ENCODE peak calls at places on chromosomes 7 and 10, in ten cellular contexts. F is fibroblast of mammary gland, S is cardiac muscle cell, X is GM23338, G is choroid plexus epithelial cell, B is heart left ventricle, Z is upper lobe of right lung, J is suprapubic skin, M is mammary epithelial cell, Y is GM12865. W is an unnamed sample.

GRCh38 chr10:58755688-58756087 is 243.0 kb downstream of the BICC1 start:
- DNase-seq in F (peak), S (peak), X (no peak), G (peak), B (peak), Z (no peak), J (no peak), M (peak), Y (peak), W (peak)

GRCh38 chr7:155645652-155646051 is 1.2 kb downstream of the RBM33 start:
- DNase-seq in F (no peak), S (no peak), X (no peak), G (no peak), B (no peak), Z (no peak), J (no peak), M (no peak), Y (no peak), W (no peak)

GRCh38 chr10:4451512-4451911 is 374.5 kb upstream of the AKR1E2 start:
- DNase-seq in F (no peak), S (no peak), X (no peak), G (no peak), B (no peak), Z (no peak), J (no peak), M (no peak), Y (no peak), W (no peak)

GRCh38 chr10:14750900-14751575 is 23.7 kb downstream of the FAM107B start:
- DNase-seq in F (no peak), S (peak), X (no peak), G (no peak), B (peak), Z (no peak), J (peak), M (no peak), Y (peak), W (no peak)

GRCh38 chr7:152871678-152872060 is 112.1 kb downstream of the ACTR3B start:
- DNase-seq in F (no peak), S (no peak), X (no peak), G (no peak), B (no peak), Z (peak), J (no peak), M (no peak), Y (no peak), W (no peak)

GRCh38 chr10:43380610-43381222 is 9.3 kb downstream of the FXYD4 start:
- DNase-seq in F (peak), S (peak), X (no peak), G (peak), B (no peak), Z (no peak), J (no peak), M (no peak), Y (no peak), W (peak)

GRCh38 chr10:114301177-114301576 is 62.1 kb downstream of the VWA2 start:
- DNase-seq in F (no peak), S (no peak), X (no peak), G (no peak), B (no peak), Z (peak), J (peak), M (peak), Y (peak), W (no peak)

GRCh38 chr10:21689881-21690280 is 155.8 kb downstream of the MLLT10 start:
- DNase-seq in F (no peak), S (no peak), X (no peak), G (no peak), B (no peak), Z (no peak), J (no peak), M (no peak), Y (peak), W (no peak)

GRCh38 chr10:27558612-27559020 is 54.5 kb downstream of the RAB18 start:
- DNase-seq in F (peak), S (peak), X (peak), G (peak), B (peak), Z (no peak), J (no peak), M (peak), Y (peak), W (peak)

GRCh38 chr10:35488228-35488627 is 116.9 kb upstream of the GJD4 start:
- DNase-seq in F (no peak), S (no peak), X (no peak), G (no peak), B (no peak), Z (no peak), J (no peak), M (no peak), Y (no peak), W (no peak)

GRCh38 chr10:26361946-26362345 is 76.2 kb upstream of the APBB1IP start:
- DNase-seq in F (no peak), S (no peak), X (no peak), G (no peak), B (no peak), Z (no peak), J (no peak), M (no peak), Y (no peak), W (no peak)

GRCh38 chr10:87651801-87652200 is 7.9 kb upstream of the PAPSS2 start:
- DNase-seq in F (no peak), S (no peak), X (peak), G (no peak), B (no peak), Z (no peak), J (no peak), M (no peak), Y (no peak), W (no peak)

GRCh38 chr10:52903397-52903938 is 130.9 kb upstream of the MBL2 start:
- DNase-seq in F (no peak), S (no peak), X (peak), G (no peak), B (no peak), Z (no peak), J (no peak), M (no peak), Y (no peak), W (no peak)

GRCh38 chr10:99983280-99983988 is 26.3 kb downstream of the DNMBP start:
- DNase-seq in F (peak), S (peak), X (no peak), G (peak), B (peak), Z (no peak), J (peak), M (no peak), Y (no peak), W (peak)

GRCh38 chr10:88209837-88210552 is 346.6 kb downstream of the PTEN start:
- DNase-seq in F (peak), S (peak), X (no peak), G (peak), B (no peak), Z (no peak), J (no peak), M (peak), Y (no peak), W (peak)

GRCh38 chr7:149772821-149773425 is 465 bp downstream of the ZNF467 start:
- DNase-seq in F (no peak), S (no peak), X (peak), G (no peak), B (no peak), Z (peak), J (no peak), M (no peak), Y (no peak), W (no peak)

GRCh38 chr7:73570977-73571376 is 7.4 kb downstream of the TBL2 start:
- DNase-seq in F (no peak), S (no peak), X (no peak), G (no peak), B (no peak), Z (no peak), J (no peak), M (no peak), Y (no peak), W (no peak)

GRCh38 chr10:74799840-74800239 is 26.6 kb upstream of the KAT6B start:
- DNase-seq in F (peak), S (peak), X (no peak), G (peak), B (no peak), Z (no peak), J (no peak), M (peak), Y (peak), W (peak)

GRCh38 chr7:30910369-30911073 is 1.1 kb upstream of the AQP1 start:
- DNase-seq in F (no peak), S (no peak), X (no peak), G (no peak), B (no peak), Z (no peak), J (no peak), M (no peak), Y (no peak), W (no peak)

GRCh38 chr7:90596745-90597526 is 815 bp downstream of the CDK14 start:
- DNase-seq in F (peak), S (peak), X (peak), G (peak), B (no peak), Z (no peak), J (no peak), M (peak), Y (peak), W (peak)

GRCh38 chr10:62374862-62375710 is 917 bp downstream of the ZNF365 start:
- DNase-seq in F (peak), S (no peak), X (peak), G (peak), B (no peak), Z (no peak), J (no peak), M (peak), Y (peak), W (no peak)

GRCh38 chr10:86178401-86179142 is 188.0 kb downstream of the GRID1 start:
- DNase-seq in F (no peak), S (peak), X (peak), G (peak), B (no peak), Z (peak), J (peak), M (no peak), Y (peak), W (no peak)

GRCh38 chr7:17142831-17143541 is 155.5 kb upstream of the AHR start:
- DNase-seq in F (peak), S (peak), X (no peak), G (peak), B (no peak), Z (no peak), J (no peak), M (peak), Y (no peak), W (peak)

GRCh38 chr10:112793197-112793921 is 156.7 kb upstream of the TCF7L2 start:
- DNase-seq in F (peak), S (no peak), X (no peak), G (peak), B (no peak), Z (no peak), J (no peak), M (no peak), Y (no peak), W (no peak)

GRCh38 chr10:87713707-87714106 is 54.0 kb downstream of the PAPSS2 start:
- DNase-seq in F (no peak), S (no peak), X (no peak), G (no peak), B (no peak), Z (no peak), J (no peak), M (no peak), Y (no peak), W (no peak)

GRCh38 chr10:74194999-74195398 is 44.0 kb downstream of the ADK start:
- DNase-seq in F (peak), S (peak), X (no peak), G (no peak), B (no peak), Z (no peak), J (no peak), M (no peak), Y (no peak), W (no peak)

GRCh38 chr7:102097601-102098161 is 189.0 kb upstream of the SH2B2 start:
- DNase-seq in F (no peak), S (no peak), X (no peak), G (no peak), B (no peak), Z (no peak), J (no peak), M (no peak), Y (no peak), W (no peak)

GRCh38 chr10:31133628-31134302 is 102.1 kb upstream of the ZNF438 start:
- DNase-seq in F (peak), S (peak), X (peak), G (peak), B (peak), Z (peak), J (peak), M (no peak), Y (peak), W (peak)

GRCh38 chr7:32206987-32207386 is 136.8 kb upstream of the PDE1C start:
- DNase-seq in F (peak), S (peak), X (peak), G (peak), B (peak), Z (no peak), J (no peak), M (no peak), Y (no peak), W (peak)

GRCh38 chr7:140597425-140597949 is 43.1 kb downstream of the DENND2A start:
- DNase-seq in F (no peak), S (peak), X (no peak), G (no peak), B (peak), Z (peak), J (no peak), M (no peak), Y (no peak), W (no peak)

GRCh38 chr10:69802424-69803161 is 887 bp downstream of the COL13A1 start:
- DNase-seq in F (peak), S (peak), X (peak), G (peak), B (peak), Z (no peak), J (no peak), M (peak), Y (no peak), W (peak)

GRCh38 chr7:98730331-98730730 is 113.2 kb downstream of the NPTX2 start:
- DNase-seq in F (no peak), S (no peak), X (peak), G (no peak), B (no peak), Z (no peak), J (no peak), M (no peak), Y (no peak), W (no peak)

GRCh38 chr10:31582365-31583052 is 263.5 kb downstream of the ZEB1 start:
- DNase-seq in F (no peak), S (peak), X (peak), G (peak), B (no peak), Z (no peak), J (no peak), M (no peak), Y (no peak), W (peak)

GRCh38 chr10:6062101-6062771 is at the start of gene IL2RA:
- DNase-seq in F (no peak), S (no peak), X (no peak), G (no peak), B (no peak), Z (no peak), J (peak), M (no peak), Y (no peak), W (no peak)

DNA sequence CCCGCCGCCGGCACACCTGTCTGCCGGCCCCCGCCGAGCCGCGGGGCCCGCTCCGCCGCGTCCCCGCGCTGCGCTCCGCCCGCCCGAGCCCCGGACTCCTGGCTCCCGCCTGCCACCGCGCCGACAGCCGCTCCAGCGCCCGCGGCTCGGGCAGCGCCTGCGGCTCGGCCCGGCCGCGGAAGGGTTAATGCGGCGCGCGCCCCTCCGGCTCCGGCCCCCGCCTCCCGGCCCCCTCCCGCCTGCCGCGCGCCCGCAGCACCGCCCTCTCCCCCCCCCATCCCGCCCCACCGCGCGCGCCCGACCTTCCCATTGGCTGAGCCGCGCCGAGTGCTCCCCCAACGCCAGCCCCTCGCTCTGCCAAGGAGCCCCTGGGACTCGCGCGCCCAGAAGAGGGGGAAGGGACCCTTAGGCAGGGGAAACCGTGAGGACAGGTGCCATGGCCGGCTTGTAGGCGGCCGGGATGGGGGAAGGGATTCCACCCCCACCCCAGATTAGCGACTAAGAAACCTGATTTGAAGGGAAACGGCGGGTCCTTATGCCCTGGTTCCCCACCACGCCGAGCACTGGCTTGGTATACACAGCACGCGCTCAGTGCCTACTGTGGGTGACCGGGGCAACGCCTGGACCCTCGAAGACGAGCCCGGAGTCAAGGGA is at the start of gene KCNH2:
- DNase-seq in F (no peak), S (no peak), X (peak), G (no peak), B (peak), Z (no peak), J (no peak), M (no peak), Y (no peak), W (no peak)
- H3K4me3 ChIP-seq in F (no peak), S (peak), X (peak), G (peak), B (peak), Z (peak), J (peak), M (no peak), Y (peak), W (no peak)

GRCh38 chr7:118169146-118169545 is 14.8 kb upstream of the LSM8 start:
- DNase-seq in F (peak), S (no peak), X (no peak), G (peak), B (no peak), Z (no peak), J (no peak), M (peak), Y (no peak), W (no peak)
- TF ChIP-seq CTCF in F (peak), S (peak), X (no peak), G (peak), B (no peak), Z (no peak), J (no peak), M (peak), Y (no peak), W (peak)

DNA sequence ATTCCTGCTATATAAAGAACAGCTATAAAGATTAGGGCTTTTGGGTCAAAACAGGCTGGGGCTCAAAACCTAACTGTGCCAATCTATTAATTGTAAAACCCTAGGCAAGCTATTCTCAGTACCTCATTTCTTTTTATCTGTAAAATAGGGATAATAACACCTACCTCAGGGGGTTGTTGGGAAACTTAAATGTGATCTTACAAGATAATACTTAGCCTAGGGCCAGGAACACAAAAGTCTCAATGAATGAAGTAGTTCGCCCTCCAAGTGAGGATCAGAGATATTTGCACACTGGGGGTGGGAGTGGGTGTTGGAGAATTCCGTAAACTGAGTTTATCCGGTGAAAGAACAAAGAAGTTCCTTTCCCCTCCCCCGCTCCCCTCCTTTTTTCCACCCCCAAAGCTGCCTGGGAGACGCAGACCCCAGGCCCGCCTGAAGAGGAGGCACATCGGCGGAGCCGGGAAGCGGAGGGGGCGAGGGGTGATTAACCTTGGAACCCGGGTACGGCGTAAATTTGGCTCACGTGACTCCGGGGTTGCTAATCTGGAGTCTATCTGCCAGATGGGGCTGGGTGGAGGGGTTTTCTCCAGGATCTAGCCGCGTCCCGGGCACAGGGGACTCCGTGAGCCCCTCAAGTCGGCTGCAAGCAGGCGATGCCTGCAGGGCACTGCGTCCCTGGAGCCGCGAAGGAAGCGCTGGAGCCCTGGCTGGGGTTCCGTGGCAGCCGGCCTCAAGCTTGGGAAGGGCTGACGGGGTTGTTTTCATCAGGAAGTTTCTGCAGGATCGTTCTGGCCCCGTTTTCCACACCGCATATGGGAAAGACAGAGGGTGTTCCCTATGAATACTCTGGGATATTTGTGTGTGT is 1.3 kb upstream of the PODXL start:
- DNase-seq in F (no peak), S (no peak), X (peak), G (no peak), B (peak), Z (no peak), J (no peak), M (no peak), Y (no peak), W (no peak)
- H3K4me3 ChIP-seq in F (no peak), S (peak), X (peak), G (peak), B (peak), Z (peak), J (peak), M (no peak), Y (no peak), W (peak)

DNA sequence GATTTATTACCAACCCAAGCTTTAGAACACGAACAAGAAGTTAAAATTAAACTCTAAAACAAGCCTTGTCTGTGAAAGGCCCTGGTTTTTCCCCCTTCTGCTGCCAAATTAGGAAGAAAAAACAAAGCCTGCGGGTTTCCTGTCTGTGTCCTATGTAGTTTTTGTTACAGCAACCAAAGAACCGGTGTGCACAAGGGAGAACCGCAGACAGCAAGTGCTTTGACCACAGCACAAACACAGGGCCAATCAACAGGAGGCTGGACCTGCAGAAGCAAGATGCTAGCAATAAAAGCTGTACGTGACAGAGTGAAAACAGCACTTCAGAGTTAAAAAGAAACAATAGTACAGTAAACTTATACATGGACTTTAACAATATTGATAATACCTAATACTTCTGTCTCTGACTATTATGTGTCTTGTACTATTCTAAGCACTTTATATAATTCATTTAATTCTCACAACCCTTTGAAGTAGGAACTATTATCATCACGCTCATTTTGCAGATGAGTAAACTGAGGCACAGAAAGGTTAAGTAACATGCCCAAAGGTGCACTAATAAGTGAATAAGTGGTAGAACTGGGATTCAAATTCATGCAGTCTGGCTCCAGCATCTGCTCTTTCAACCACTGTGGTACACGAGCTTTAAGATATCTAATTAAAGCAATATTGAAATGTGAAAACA is 66.0 kb downstream of the STK17A start:
- DNase-seq in F (peak), S (peak), X (no peak), G (peak), B (no peak), Z (no peak), J (no peak), M (peak), Y (peak), W (peak)
- TF ChIP-seq CTCF in F (no peak), S (no peak), X (no peak), G (no peak), B (no peak), Z (no peak), J (no peak), M (no peak), Y (no peak), W (no peak)

GRCh38 chr10:103853428-103854264 is 1.7 kb downstream of the SH3PXD2A start:
- DNase-seq in F (no peak), S (no peak), X (no peak), G (no peak), B (no peak), Z (no peak), J (no peak), M (no peak), Y (no peak), W (no peak)
- H3K4me3 ChIP-seq in F (peak), S (peak), X (peak), G (no peak), B (peak), Z (peak), J (peak), M (peak), Y (no peak), W (peak)